ENCODE peak calls at places on chromosomes 13 and 19, in ten cellular contexts. T is BJ, B is cardiac muscle cell, R is AG10803, Z is MM.1S, X is aorta, N is adipocyte, Y is astrocyte, E is mesendoderm, U is PC-9. C is an unnamed sample.

GRCh38 chr19:53772943-53773342 is 51.2 kb downstream of the NLRP12 start:
- DNase-seq in T (peak), B (peak), R (peak), Z (peak), X (no peak), N (peak), Y (peak), E (peak), U (peak), C (no peak)

GRCh38 chr13:46386426-46386995 is 541 bp downstream of the RUBCNL start:
- DNase-seq in T (no peak), B (no peak), R (peak), Z (no peak), X (no peak), N (peak), Y (no peak), E (peak), U (no peak), C (no peak)

GRCh38 chr19:40442328-40443130 is 1.6 kb downstream of the SERTAD3 start:
- DNase-seq in T (no peak), B (no peak), R (no peak), Z (no peak), X (no peak), N (no peak), Y (no peak), E (no peak), U (no peak), C (no peak)

GRCh38 chr19:42284066-42284501 is 15.0 kb downstream of the CIC start:
- DNase-seq in T (no peak), B (peak), R (peak), Z (peak), X (peak), N (peak), Y (peak), E (peak), U (no peak), C (peak)

GRCh38 chr19:30447276-30447870 is 75.2 kb downstream of the ZNF536 start:
- DNase-seq in T (no peak), B (no peak), R (peak), Z (no peak), X (no peak), N (no peak), Y (peak), E (peak), U (no peak), C (no peak)

GRCh38 chr13:61136515-61136914 is 279.1 kb downstream of the PCDH20 start:
- DNase-seq in T (no peak), B (no peak), R (no peak), Z (no peak), X (no peak), N (no peak), Y (no peak), E (no peak), U (no peak), C (no peak)

GRCh38 chr13:113742000-113742441 is 17.0 kb upstream of the TMEM255B start:
- DNase-seq in T (no peak), B (peak), R (peak), Z (peak), X (peak), N (peak), Y (no peak), E (peak), U (peak), C (no peak)

GRCh38 chr19:48041877-48042580 is 1.9 kb downstream of the CABP5 start:
- DNase-seq in T (no peak), B (no peak), R (no peak), Z (no peak), X (no peak), N (no peak), Y (no peak), E (no peak), U (no peak), C (no peak)

GRCh38 chr13:53197424-53197823 is 168.8 kb downstream of the OLFM4 start:
- DNase-seq in T (no peak), B (no peak), R (no peak), Z (no peak), X (no peak), N (no peak), Y (no peak), E (no peak), U (no peak), C (no peak)

GRCh38 chr19:3284759-3285646 is 60.5 kb downstream of the CELF5 start:
- DNase-seq in T (no peak), B (peak), R (no peak), Z (no peak), X (no peak), N (peak), Y (peak), E (peak), U (no peak), C (peak)

GRCh38 chr19:56538761-56539263 is at the start of gene ZFP28:
- DNase-seq in T (no peak), B (no peak), R (no peak), Z (no peak), X (peak), N (no peak), Y (no peak), E (peak), U (peak), C (no peak)

GRCh38 chr19:18300930-18301717 is 19.7 kb upstream of the JUND start:
- DNase-seq in T (peak), B (peak), R (peak), Z (no peak), X (peak), N (peak), Y (peak), E (no peak), U (peak), C (no peak)

GRCh38 chr19:2552859-2553258 is 76.9 kb downstream of the GADD45B start:
- DNase-seq in T (no peak), B (no peak), R (no peak), Z (peak), X (peak), N (no peak), Y (no peak), E (peak), U (no peak), C (peak)

GRCh38 chr19:485583-486236 is 10.6 kb upstream of the MADCAM1 start:
- DNase-seq in T (no peak), B (peak), R (peak), Z (no peak), X (no peak), N (peak), Y (peak), E (no peak), U (peak), C (no peak)

GRCh38 chr13:52862358-52863206 is 14.1 kb upstream of the PCDH8 start:
- DNase-seq in T (no peak), B (peak), R (no peak), Z (no peak), X (no peak), N (no peak), Y (no peak), E (peak), U (no peak), C (no peak)

GRCh38 chr19:29705706-29706105 is 9.4 kb downstream of the C19orf12 start:
- DNase-seq in T (no peak), B (no peak), R (no peak), Z (no peak), X (peak), N (no peak), Y (no peak), E (no peak), U (no peak), C (no peak)

DNA sequence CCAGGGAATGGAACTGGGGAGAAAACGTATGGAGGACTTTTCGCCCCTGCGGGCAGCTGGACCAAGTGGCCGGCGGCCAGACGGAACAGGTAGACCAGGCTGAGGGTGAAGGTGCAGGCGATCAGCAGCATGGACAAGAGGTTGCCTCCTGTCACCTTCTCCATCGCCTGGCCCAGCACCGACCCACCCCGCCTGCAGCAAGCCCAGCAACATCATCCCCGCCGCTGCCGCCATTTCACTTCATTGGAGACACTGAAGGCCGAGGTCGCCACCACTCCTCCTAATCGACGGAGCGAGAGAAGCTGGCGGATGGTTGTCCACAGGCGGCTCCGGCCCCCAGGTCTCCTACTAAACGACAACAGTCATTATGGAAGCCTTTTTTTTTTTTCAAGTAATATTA is 5.0 kb upstream of the SLC46A3 start:
- DNase-seq in T (no peak), B (no peak), R (no peak), Z (no peak), X (no peak), N (no peak), Y (no peak), E (no peak), U (no peak), C (no peak)
- H3K4me3 ChIP-seq in T (no peak), B (no peak), R (no peak), Z (no peak), X (no peak), N (no peak), Y (no peak), E (no peak), U (no peak), C (no peak)

GRCh38 chr19:10288662-10289166 is 1.0 kb upstream of the ICAM5 start:
- DNase-seq in T (no peak), B (peak), R (no peak), Z (peak), X (peak), N (peak), Y (no peak), E (peak), U (peak), C (no peak)
- H3K4me3 ChIP-seq in T (peak), B (peak), R (peak), Z (peak), X (no peak), N (peak), Y (peak), E (no peak), U (peak), C (peak)

GRCh38 chr13:50529154-50529882 is 314.2 kb downstream of the DLEU7 start:
- DNase-seq in T (no peak), B (peak), R (peak), Z (no peak), X (peak), N (no peak), Y (peak), E (no peak), U (no peak), C (no peak)
- H3K4me3 ChIP-seq in T (no peak), B (no peak), R (peak), Z (no peak), X (no peak), N (peak), Y (peak), E (no peak), U (no peak), C (no peak)

GRCh38 chr13:44667950-44668349 is 91.8 kb upstream of the TSC22D1 start:
- DNase-seq in T (peak), B (peak), R (peak), Z (no peak), X (no peak), N (peak), Y (peak), E (no peak), U (no peak), C (no peak)
- H3K4me3 ChIP-seq in T (no peak), B (no peak), R (peak), Z (no peak), X (peak), N (peak), Y (peak), E (no peak), U (no peak), C (no peak)